ENCODE peak calls at places on chromosomes 2 and 18, in four cellular contexts. U, S, C and Q are unnamed samples. For H3K4me1, the result is how much of the 10 kb centered on the place peaks cover.

GRCh38 chr18:32439802-32440201 is 30.9 kb downstream of the GAREM1 start:
- DNase-seq in U (no peak), S (peak), C (no peak), Q (no peak)

GRCh38 chr2:191218292-191218898 is 26.8 kb upstream of the MYO1B start:
- DNase-seq in U (peak), S (peak), C (no peak), Q (no peak)

GRCh38 chr2:166224197-166224596 is 96.4 kb upstream of the SCN1A start:
- DNase-seq in U (no peak), S (no peak), C (no peak), Q (no peak)

GRCh38 chr2:112163541-112163981 is 25.4 kb downstream of the FBLN7 start:
- DNase-seq in U (no peak), S (no peak), C (no peak), Q (no peak)

GRCh38 chr2:10332402-10333246 is 29.9 kb downstream of the HPCAL1 start:
- DNase-seq in U (no peak), S (no peak), C (no peak), Q (no peak)

GRCh38 chr2:33477473-33478468 is 1.3 kb downstream of the RASGRP3 start:
- DNase-seq in U (no peak), S (no peak), C (no peak), Q (no peak)

GRCh38 chr18:74249181-74249968 is 42.4 kb downstream of the CYB5A start:
- DNase-seq in U (peak), S (peak), C (no peak), Q (no peak)

GRCh38 chr2:100588071-100588786 is 25.4 kb downstream of the PDCL3 start:
- DNase-seq in U (peak), S (peak), C (no peak), Q (no peak)

GRCh38 chr2:220078439-220078838 is 451.0 kb downstream of the SLC4A3 start:
- DNase-seq in U (peak), S (peak), C (no peak), Q (no peak)

GRCh38 chr18:22601481-22601880 is 183.8 kb upstream of the CTAGE1 start:
- DNase-seq in U (peak), S (no peak), C (no peak), Q (no peak)

GRCh38 chr2:125227843-125228392 is 1202.8 kb downstream of the CNTNAP5 start:
- DNase-seq in U (no peak), S (no peak), C (no peak), Q (no peak)

GRCh38 chr2:42770288-42771131 is 6.6 kb upstream of the OXER1 start:
- DNase-seq in U (peak), S (peak), C (no peak), Q (no peak)

GRCh38 chr2:30655660-30656059 is 151.6 kb downstream of the CAPN13 start:
- DNase-seq in U (peak), S (peak), C (no peak), Q (no peak)

GRCh38 chr18:1965541-1965940 is 605.8 kb downstream of the METTL4 start:
- DNase-seq in U (no peak), S (no peak), C (no peak), Q (no peak)

GRCh38 chr2:10048501-10049171 is 5.3 kb downstream of the KLF11 start:
- DNase-seq in U (peak), S (peak), C (no peak), Q (peak)

GRCh38 chr2:176157499-176158305 is 595 bp downstream of the HOXD3 start:
- DNase-seq in U (peak), S (no peak), C (peak), Q (peak)

GRCh38 chr2:60136913-60137312 is 416.5 kb downstream of the BCL11A start:
- DNase-seq in U (no peak), S (no peak), C (no peak), Q (no peak)

GRCh38 chr2:99868260-99868659 is 274.1 kb downstream of the AFF3 start:
- DNase-seq in U (no peak), S (no peak), C (no peak), Q (no peak)

GRCh38 chr18:73679941-73680700 is 467.5 kb downstream of the FBXO15 start:
- DNase-seq in U (peak), S (peak), C (no peak), Q (no peak)

GRCh38 chr2:104658149-104658839 is 195.6 kb upstream of the POU3F3 start:
- DNase-seq in U (peak), S (peak), C (no peak), Q (no peak)

GRCh38 chr2:160371251-160372009 is 122.2 kb downstream of the RBMS1 start:
- DNase-seq in U (peak), S (peak), C (no peak), Q (no peak)

GRCh38 chr2:149080964-149081363 is 42.5 kb downstream of the LYPD6B start:
- DNase-seq in U (no peak), S (no peak), C (no peak), Q (no peak)

GRCh38 chr2:203996692-203997091 is 60.1 kb downstream of the ICOS start:
- DNase-seq in U (no peak), S (no peak), C (no peak), Q (no peak)

GRCh38 chr2:113169002-113169530 is 4.7 kb upstream of the PSD4 start:
- DNase-seq in U (no peak), S (no peak), C (peak), Q (no peak)

GRCh38 chr2:128754246-128754724 is 435.6 kb upstream of the HS6ST1 start:
- DNase-seq in U (peak), S (peak), C (no peak), Q (no peak)

GRCh38 chr2:172858473-172858745 is 122.8 kb downstream of the RAPGEF4 start:
- DNase-seq in U (peak), S (peak), C (no peak), Q (no peak)

GRCh38 chr18:26017929-26018328 is 72.5 kb downstream of the SS18 start:
- DNase-seq in U (no peak), S (peak), C (no peak), Q (no peak)

GRCh38 chr2:68765739-68766377 is 31.2 kb downstream of the ARHGAP25 start:
- DNase-seq in U (peak), S (peak), C (no peak), Q (no peak)

GRCh38 chr2:68768461-68768860 is 33.9 kb downstream of the ARHGAP25 start:
- DNase-seq in U (no peak), S (no peak), C (no peak), Q (no peak)

GRCh38 chr2:68767996-68768395 is 33.4 kb downstream of the ARHGAP25 start:
- DNase-seq in U (no peak), S (no peak), C (no peak), Q (no peak)

GRCh38 chr2:68766378-68766845 is 31.8 kb downstream of the ARHGAP25 start:
- DNase-seq in U (peak), S (peak), C (no peak), Q (peak)

DNA sequence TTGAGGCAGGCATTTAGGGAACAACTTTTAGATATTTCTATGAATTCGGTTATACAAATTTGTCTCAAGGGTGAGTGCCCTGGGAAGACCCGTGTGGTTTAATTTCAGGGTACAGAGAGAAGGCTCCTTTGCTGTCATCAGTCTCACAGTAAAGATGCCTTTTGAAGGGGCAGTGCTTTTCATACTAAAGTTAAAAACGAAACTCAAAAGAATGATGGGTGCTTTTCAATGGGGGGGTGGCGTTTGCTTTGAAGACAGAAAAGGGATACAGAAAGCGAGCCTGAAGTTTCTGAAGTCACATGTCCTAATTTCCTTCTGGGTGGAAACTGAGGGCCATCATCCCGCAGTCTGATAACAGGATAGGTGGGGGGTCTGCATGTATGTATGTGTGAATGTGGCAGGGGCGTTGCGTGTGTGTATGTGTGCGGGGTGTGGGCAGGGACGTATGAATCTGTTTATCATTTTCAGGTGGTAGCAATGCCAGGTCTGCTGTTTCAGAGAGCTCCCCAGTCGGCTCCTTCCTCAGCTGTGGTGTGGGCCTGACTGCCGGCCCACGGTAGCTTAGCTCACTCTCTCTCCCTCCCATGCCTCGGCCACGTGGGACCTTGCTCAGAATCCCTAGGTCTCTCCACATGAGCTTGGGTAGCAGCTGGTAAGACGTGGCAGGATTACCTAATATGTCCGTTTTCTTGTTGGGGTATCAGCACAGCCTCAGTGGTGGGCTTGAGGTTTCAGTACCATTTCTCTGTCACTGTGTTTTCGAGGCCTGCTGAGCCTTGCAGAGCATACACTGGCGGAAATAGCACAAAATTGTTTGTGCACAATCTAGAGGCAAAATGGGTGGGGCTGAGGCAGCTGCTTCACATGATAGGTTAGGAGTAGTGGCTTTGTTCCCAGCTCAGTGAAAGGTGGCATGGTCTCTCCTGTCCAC is 32.7 kb downstream of the ARHGAP25 start:
- DNase-seq in U (no peak), S (no peak), C (no peak), Q (peak)
- H3K4me1 ChIP-seq in U (under half), S (under half), C (under half), Q (under half)

DNA sequence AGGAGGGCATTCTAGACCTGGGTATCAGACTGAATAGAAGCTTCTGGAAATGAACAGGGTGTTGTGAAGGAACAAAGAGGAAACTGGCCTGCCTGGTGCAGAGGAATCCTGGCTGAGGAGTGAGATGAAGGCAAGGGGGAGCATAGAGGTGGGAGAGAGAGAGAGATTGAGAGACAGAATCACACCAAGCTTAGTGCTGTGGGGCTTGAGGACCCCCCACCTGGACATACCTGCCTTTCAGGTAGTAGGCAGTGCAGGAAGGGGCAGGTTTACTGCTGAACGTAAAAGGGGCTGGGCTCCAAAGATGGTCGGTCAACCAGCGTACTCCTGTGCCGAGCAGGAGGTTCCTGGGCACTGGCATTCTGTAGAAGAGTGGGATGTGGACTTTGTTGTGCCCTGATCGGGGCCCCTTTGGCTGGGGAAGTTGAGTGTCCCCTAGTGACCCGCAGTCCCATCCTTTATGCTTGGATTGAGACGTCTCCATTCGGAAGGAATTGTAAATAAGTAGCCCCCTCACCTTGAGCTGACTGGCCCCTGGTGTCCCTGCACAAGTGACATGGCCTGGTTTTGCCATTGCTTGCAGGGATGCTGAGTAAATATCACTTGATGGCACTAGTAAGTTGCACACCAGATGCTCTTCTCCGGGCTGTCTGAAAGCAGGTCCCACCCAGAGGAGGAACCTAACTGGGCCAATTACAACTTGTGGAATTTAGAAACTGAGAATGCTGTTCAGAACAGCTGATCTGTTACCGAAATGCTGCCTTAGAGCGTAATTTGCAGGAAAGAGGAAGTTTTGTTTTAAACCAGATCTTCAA is 1.4 kb downstream of the UBE2F start:
- DNase-seq in U (peak), S (peak), C (no peak), Q (no peak)
- TF ChIP-seq CTCF in U (peak), S (no peak), C (no peak), Q (no peak)

GRCh38 chr2:222993920-222994650 is 57.9 kb upstream of the KCNE4 start:
- DNase-seq in U (peak), S (peak), C (no peak), Q (peak)
- H3K4me3 ChIP-seq in U (peak), S (no peak), C (no peak), Q (no peak)

DNA sequence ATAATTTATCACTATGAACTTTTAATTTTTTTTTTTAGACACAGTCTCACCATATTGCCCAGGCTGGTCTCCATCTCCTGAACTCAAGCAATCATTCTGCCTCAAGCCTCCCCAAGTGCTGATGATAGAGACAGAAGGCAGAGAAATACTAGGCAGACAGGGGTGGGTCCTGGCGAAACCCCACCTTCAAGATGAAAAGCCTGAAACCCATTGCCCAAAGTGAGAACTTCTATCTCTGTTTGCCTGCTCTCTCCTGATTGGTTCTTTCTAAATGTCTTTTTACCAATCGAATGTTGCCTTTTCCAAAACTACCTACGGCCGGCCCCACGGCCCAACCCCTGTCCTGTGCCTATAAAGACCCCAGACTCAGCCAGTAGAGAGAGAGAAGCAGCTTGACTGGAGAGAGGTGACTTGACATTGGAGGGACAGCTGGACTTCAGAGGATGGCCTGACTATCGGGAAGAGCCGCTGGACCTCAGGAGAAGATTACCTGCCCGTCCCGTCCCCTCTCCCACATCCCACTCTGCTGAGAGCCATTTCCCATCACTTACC is 21.9 kb downstream of the PRKD3 start:
- DNase-seq in U (no peak), S (no peak), C (no peak), Q (no peak)
- H3K4me1 ChIP-seq in U (under half), S (under half), C (under half), Q (under half)